ENCODE peak calls at places on chromosomes 4 and X, in five cellular contexts. V, P, H, D and E are unnamed samples.

GRCh38 chr4:176376032-176376614 is 56.4 kb downstream of the SPCS3 start:
- DNase-seq in V (peak), P (peak), H (no peak), D (peak), E (no peak)

GRCh38 chr4:1057403-1057745 is 45.9 kb downstream of the FGFRL1 start:
- DNase-seq in V (no peak), P (no peak), H (no peak), D (no peak), E (no peak)

GRCh38 chr4:29423836-29424721 is 1296.1 kb upstream of the PCDH7 start:
- DNase-seq in V (peak), P (peak), H (no peak), D (no peak), E (no peak)

GRCh38 chrX:95156566-95156965 is 1482.6 kb downstream of the FAM133A start:
- DNase-seq in V (no peak), P (no peak), H (no peak), D (no peak), E (no peak)

GRCh38 chr4:54882616-54883015 is 224.9 kb downstream of the KIT start:
- DNase-seq in V (peak), P (no peak), H (no peak), D (no peak), E (no peak)

GRCh38 chr4:1014395-1015167 is 3.2 kb downstream of the FGFRL1 start:
- DNase-seq in V (no peak), P (no peak), H (no peak), D (no peak), E (no peak)

GRCh38 chr4:87121332-87122065 is 98.9 kb downstream of the KLHL8 start:
- DNase-seq in V (peak), P (no peak), H (no peak), D (no peak), E (no peak)

GRCh38 chr4:102625232-102625930 is 124.2 kb downstream of the NFKB1 start:
- DNase-seq in V (peak), P (no peak), H (no peak), D (peak), E (no peak)

GRCh38 chrX:129634541-129634940 is 20.2 kb downstream of the APLN start:
- DNase-seq in V (no peak), P (no peak), H (no peak), D (peak), E (no peak)

GRCh38 chr4:158159718-158160094 is 13.1 kb downstream of the GASK1B start:
- DNase-seq in V (no peak), P (no peak), H (no peak), D (no peak), E (no peak)

GRCh38 chr4:76993787-76994641 is 44.5 kb downstream of the SEPTIN11 start:
- DNase-seq in V (no peak), P (no peak), H (no peak), D (no peak), E (peak)

GRCh38 chrX:45900751-45901150 is 644.5 kb downstream of the ZNF674 start:
- DNase-seq in V (no peak), P (no peak), H (no peak), D (no peak), E (no peak)

GRCh38 chrX:19272452-19272851 is 71.3 kb upstream of the PDHA1 start:
- DNase-seq in V (peak), P (no peak), H (no peak), D (no peak), E (peak)

GRCh38 chrX:73215263-73215662 is 612 bp upstream of the NAP1L2 start:
- DNase-seq in V (no peak), P (no peak), H (no peak), D (no peak), E (no peak)

GRCh38 chr4:73631565-73632226 is 11.5 kb upstream of the RASSF6 start:
- DNase-seq in V (no peak), P (no peak), H (no peak), D (no peak), E (no peak)

GRCh38 chr4:72531322-72531721 is 37.7 kb downstream of the ADAMTS3 start:
- DNase-seq in V (no peak), P (no peak), H (no peak), D (no peak), E (no peak)

GRCh38 chrX:19543951-19544359 is 28.6 kb upstream of the MAP3K15 start:
- DNase-seq in V (no peak), P (no peak), H (no peak), D (no peak), E (no peak)

GRCh38 chr4:118973295-118973694 is 84.6 kb downstream of the SYNPO2 start:
- DNase-seq in V (no peak), P (no peak), H (no peak), D (no peak), E (no peak)

GRCh38 chr4:55437356-55437796 is 41.6 kb downstream of the TMEM165 start:
- DNase-seq in V (peak), P (no peak), H (peak), D (no peak), E (no peak)

GRCh38 chrX:115642304-115642703 is 81.3 kb downstream of the PLS3 start:
- DNase-seq in V (no peak), P (no peak), H (no peak), D (no peak), E (no peak)

GRCh38 chr4:6682862-6683590 is 10.7 kb upstream of the S100P start:
- DNase-seq in V (no peak), P (no peak), H (no peak), D (no peak), E (no peak)

GRCh38 chr4:184196730-184197355 is 20.8 kb downstream of the ENPP6 start:
- DNase-seq in V (no peak), P (no peak), H (no peak), D (no peak), E (no peak)

GRCh38 chr4:54096563-54096962 is 3.4 kb upstream of the GSX2 start:
- DNase-seq in V (no peak), P (no peak), H (no peak), D (no peak), E (no peak)

GRCh38 chr4:82801910-82802521 is 3.4 kb upstream of the SCD5 start:
- DNase-seq in V (peak), P (no peak), H (no peak), D (peak), E (no peak)

GRCh38 chrX:31435592-31435991 is 363.8 kb upstream of the FTHL17 start:
- DNase-seq in V (peak), P (no peak), H (no peak), D (no peak), E (no peak)

GRCh38 chr4:98682719-98683118 is 24.3 kb upstream of the TSPAN5 start:
- DNase-seq in V (peak), P (no peak), H (peak), D (peak), E (no peak)

GRCh38 chr4:129344058-129344457 is 248.1 kb downstream of the C4orf33 start:
- DNase-seq in V (peak), P (peak), H (peak), D (peak), E (no peak)

GRCh38 chr4:87030606-87031441 is 96.0 kb downstream of the AFF1 start:
- DNase-seq in V (peak), P (no peak), H (no peak), D (peak), E (no peak)

GRCh38 chrX:109871489-109871888 is 131.4 kb upstream of the TMEM164 start:
- DNase-seq in V (no peak), P (no peak), H (no peak), D (no peak), E (no peak)

GRCh38 chr4:182547435-182547834 is 304.2 kb downstream of the TENM3 start:
- DNase-seq in V (no peak), P (no peak), H (no peak), D (no peak), E (peak)

GRCh38 chr4:57191523-57192034 is 81.4 kb upstream of the IGFBP7 start:
- DNase-seq in V (no peak), P (no peak), H (no peak), D (no peak), E (no peak)

GRCh38 chr4:56146956-56147355 is 198.2 kb downstream of the CEP135 start:
- DNase-seq in V (no peak), P (no peak), H (no peak), D (peak), E (no peak)

GRCh38 chr4:108592674-108592986 is 27.7 kb upstream of the RPL34 start:
- DNase-seq in V (no peak), P (no peak), H (no peak), D (no peak), E (no peak)

GRCh38 chr4:139668036-139668435 is 2.4 kb downstream of the MGST2 start:
- DNase-seq in V (no peak), P (no peak), H (no peak), D (no peak), E (no peak)

GRCh38 chr4:67522851-67523671 is 22.2 kb downstream of the CENPC start:
- DNase-seq in V (peak), P (no peak), H (peak), D (no peak), E (no peak)

GRCh38 chrX:124634363-124634762 is 288.0 kb downstream of the SH2D1A start:
- DNase-seq in V (no peak), P (no peak), H (no peak), D (no peak), E (no peak)

GRCh38 chrX:24030597-24030996 is 3.6 kb upstream of the KLHL15 start:
- DNase-seq in V (no peak), P (no peak), H (no peak), D (no peak), E (no peak)

GRCh38 chr4:15778742-15779231 is 659 bp downstream of the CD38 start:
- DNase-seq in V (no peak), P (peak), H (no peak), D (no peak), E (no peak)

DNA sequence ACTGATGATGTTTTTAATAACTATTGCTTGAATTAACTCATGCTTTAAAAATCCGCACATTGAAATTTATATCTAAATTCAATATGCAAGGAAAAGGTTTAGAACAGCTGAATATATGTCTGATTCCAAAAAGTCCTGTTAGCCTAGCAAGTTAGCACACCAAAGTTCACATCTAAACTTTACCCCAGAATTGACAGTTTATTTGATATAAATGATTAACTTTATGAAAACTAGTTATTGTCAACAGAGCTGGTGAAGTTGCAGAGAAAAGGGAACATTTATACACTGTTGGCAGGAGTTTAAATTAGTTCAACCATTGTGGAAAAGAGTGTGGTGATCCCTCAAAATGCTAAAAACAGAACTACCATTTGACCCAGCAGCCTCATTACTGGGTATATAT is 120.6 kb upstream of the BMP3 start:
- DNase-seq in V (no peak), P (no peak), H (no peak), D (no peak), E (no peak)
- TF ChIP-seq RCOR1 in V (no peak), P (no peak), H (no peak), D (no peak), E (no peak)

DNA sequence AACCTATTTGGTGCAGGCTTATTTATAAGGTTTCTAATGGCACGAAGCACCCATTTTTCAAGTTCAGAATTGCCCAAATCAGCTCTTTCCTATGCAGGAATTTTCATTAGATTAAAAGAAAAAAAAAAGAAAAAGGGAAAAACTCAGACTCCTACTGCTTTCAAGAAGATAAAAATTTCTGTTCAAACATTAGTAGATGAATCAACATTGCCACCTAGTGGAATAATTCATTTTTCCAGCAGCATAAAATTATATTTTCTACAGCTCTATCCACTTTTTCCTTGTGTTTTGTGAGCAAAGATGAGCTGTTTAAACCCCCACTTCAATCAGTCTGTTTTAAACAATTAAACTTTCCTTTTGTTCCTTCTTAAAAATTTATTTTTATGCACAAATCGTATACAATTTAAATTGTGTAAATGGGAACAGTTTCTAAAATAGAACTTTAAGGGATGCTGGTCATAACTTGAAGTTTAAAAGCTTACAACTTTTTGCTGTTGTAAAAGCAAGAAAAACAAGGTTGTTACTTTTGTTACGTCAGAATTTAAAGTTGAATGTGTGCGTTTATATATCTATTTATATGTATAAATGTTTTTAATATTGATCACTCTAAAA is 309.8 kb downstream of the ARAP2 start:
- DNase-seq in V (peak), P (no peak), H (no peak), D (peak), E (peak)
- TF ChIP-seq RCOR1 in V (no peak), P (no peak), H (no peak), D (no peak), E (no peak)

GRCh38 chr4:65296246-65296645 is 374.0 kb downstream of the EPHA5 start:
- DNase-seq in V (no peak), P (no peak), H (no peak), D (no peak), E (no peak)

GRCh38 chr4:65302145-65302544 is 368.1 kb downstream of the EPHA5 start:
- DNase-seq in V (no peak), P (no peak), H (no peak), D (no peak), E (no peak)
- TF ChIP-seq RCOR1 in V (no peak), P (no peak), H (no peak), D (no peak), E (no peak)

GRCh38 chrX:119625843-119626242 is 19.6 kb upstream of the NKRF start:
- DNase-seq in V (no peak), P (no peak), H (no peak), D (no peak), E (no peak)

GRCh38 chrX:119624951-119625668 is 18.9 kb upstream of the NKRF start:
- DNase-seq in V (no peak), P (no peak), H (no peak), D (no peak), E (no peak)

GRCh38 chrX:119618439-119618838 is 12.2 kb upstream of the NKRF start:
- DNase-seq in V (no peak), P (no peak), H (no peak), D (no peak), E (no peak)

GRCh38 chrX:119624417-119624816 is 18.2 kb upstream of the NKRF start:
- DNase-seq in V (no peak), P (no peak), H (no peak), D (no peak), E (no peak)

DNA sequence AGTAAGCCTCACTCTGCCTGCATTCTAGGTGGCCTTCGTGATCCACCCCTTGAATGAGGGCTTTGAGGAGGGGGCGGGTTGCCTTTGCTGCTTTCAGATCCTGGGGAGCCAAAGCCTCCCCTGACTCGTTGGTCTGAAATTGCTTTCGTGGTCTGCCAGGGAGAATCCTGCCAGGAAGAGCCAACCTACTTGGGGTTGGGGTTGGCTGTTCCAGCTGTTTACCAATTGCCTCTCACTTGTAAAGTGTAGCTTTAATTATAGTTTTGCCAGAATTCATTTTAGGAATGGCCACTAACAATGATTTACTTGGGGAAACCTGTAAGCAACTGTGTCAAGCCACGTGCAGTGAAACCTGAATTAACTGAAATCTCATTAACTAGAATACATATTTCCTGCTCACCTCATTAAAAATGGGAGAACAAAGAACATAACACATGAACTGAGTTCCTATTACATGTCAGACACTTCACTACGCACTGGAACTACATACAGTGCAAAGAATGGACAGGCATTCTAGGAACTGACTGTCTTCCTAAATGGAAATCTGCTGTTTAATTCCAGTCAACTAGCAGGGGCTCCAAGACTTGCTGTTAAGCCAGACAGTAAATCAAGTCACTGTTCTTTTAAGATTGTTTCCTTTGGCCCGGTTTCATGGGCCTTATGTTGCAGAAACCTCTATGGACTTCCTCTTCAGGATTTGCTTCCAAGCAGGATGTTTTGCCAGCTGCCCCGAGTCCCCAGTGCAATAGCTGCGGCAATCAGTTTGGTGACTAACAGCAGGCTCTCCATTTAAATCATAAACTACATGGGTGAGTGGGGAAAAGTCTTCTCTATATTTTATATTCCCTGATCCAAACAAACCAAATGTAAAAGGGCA is 16.4 kb upstream of the NKRF start:
- DNase-seq in V (peak), P (no peak), H (no peak), D (no peak), E (no peak)
- TF ChIP-seq RCOR1 in V (no peak), P (no peak), H (no peak), D (no peak), E (no peak)

GRCh38 chr4:70920592-70920991 is 18.4 kb downstream of the MOB1B start:
- DNase-seq in V (no peak), P (no peak), H (no peak), D (no peak), E (no peak)

GRCh38 chr4:70913947-70914445 is 11.8 kb downstream of the MOB1B start:
- DNase-seq in V (peak), P (no peak), H (no peak), D (no peak), E (no peak)

GRCh38 chr4:70914631-70915030 is 12.5 kb downstream of the MOB1B start:
- DNase-seq in V (no peak), P (no peak), H (no peak), D (no peak), E (no peak)

GRCh38 chr4:70915874-70916559 is 13.8 kb downstream of the MOB1B start:
- DNase-seq in V (no peak), P (no peak), H (no peak), D (no peak), E (no peak)

DNA sequence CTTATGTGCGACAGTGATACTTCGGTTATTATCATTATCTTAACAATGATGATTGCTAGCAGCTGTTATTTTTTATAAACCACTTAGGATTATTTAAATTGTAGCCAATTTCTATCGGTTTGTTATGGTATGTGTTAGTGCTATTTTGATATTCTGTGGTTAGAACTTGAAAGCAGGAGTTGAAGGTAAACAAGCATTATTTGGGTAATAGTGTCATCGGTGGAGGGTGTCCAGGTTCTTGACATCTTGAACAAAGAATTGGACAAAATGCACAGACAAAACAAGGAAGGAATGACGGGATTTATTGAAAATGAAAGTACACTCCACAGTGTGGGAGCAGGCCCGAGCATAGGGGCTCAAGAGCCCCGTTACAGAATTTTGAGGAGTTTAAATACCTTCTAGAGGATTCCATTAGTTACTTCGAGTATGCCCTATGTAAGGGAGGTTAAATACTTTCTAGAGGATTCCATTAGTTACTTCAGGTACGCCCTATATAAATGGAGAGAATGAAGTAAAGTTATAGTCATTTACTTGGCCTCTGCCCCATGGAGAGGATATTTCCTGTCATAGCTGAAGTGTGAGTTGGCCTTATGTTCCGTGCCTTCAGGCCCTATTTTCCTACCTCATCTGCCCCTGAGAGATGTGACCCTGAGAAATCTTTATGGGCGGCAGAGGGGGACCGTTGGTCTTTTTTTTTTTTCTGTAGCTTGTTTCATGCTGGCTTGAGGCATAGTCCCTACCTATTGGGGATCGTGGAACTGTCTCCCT is 13.1 kb downstream of the MOB1B start:
- DNase-seq in V (peak), P (no peak), H (no peak), D (no peak), E (no peak)
- TF ChIP-seq RCOR1 in V (no peak), P (no peak), H (no peak), D (no peak), E (no peak)

GRCh38 chr4:79241846-79242245 is 84.0 kb downstream of the NAA11 start:
- DNase-seq in V (peak), P (no peak), H (no peak), D (no peak), E (no peak)
- TF ChIP-seq RCOR1 in V (no peak), P (no peak), H (no peak), D (no peak), E (no peak)

GRCh38 chr4:24794916-24795665 is at the start of gene SOD3:
- DNase-seq in V (peak), P (no peak), H (peak), D (no peak), E (no peak)
- TF ChIP-seq RCOR1 in V (no peak), P (no peak), H (no peak), D (no peak), E (no peak)

GRCh38 chr4:13701937-13702446 is 74.5 kb upstream of the BOD1L1 start:
- DNase-seq in V (peak), P (peak), H (no peak), D (no peak), E (no peak)
- TF ChIP-seq RCOR1 in V (no peak), P (no peak), H (no peak), D (no peak), E (no peak)

GRCh38 chrX:85429066-85429465 is 49.6 kb upstream of the POF1B start:
- DNase-seq in V (no peak), P (no peak), H (no peak), D (no peak), E (no peak)
- TF ChIP-seq RCOR1 in V (no peak), P (no peak), H (no peak), D (no peak), E (no peak)

GRCh38 chr4:147550626-147551250 is 66.5 kb upstream of the TMEM184C start:
- DNase-seq in V (peak), P (no peak), H (no peak), D (no peak), E (peak)
- TF ChIP-seq RCOR1 in V (no peak), P (no peak), H (no peak), D (no peak), E (no peak)